ENCODE peak calls at places on chromosomes 2 and 18, in seven cellular contexts. One of them, this sample, is unnamed.
A peak's percentile ranks its signal among the peaks of the same experiment; 100 is the strongest.

GRCh38 chr2:227888289-227888688 is 16.9 kb downstream of the DAW1 start:
- DNase-seq in Kasumi-1: no peak
- DNase-seq in stimulated activated CD4-positive, alpha-beta T cell treated with anti-CD3 and anti-CD28 coated beads, Interleukin-2, amount 100 ng/mL, for 4 hours: no peak
- DNase-seq in GM23248: peak; percentile 20
- DNase-seq in activated CD4-positive, alpha-beta T cell treated with anti-CD3 and anti-CD28 coated beads, Interleukin-2, amount 50 U/mL, for 24 hours: no peak
- DNase-seq in NCI-H69: no peak
- DNase-seq in substantia nigra: no peak
- DNase-seq in this sample: peak; percentile 18

GRCh38 chr2:230068658-230069080 is at the start of gene SLC16A14:
- DNase-seq in Kasumi-1: peak; percentile 41
- DNase-seq in stimulated activated CD4-positive, alpha-beta T cell treated with anti-CD3 and anti-CD28 coated beads, Interleukin-2, amount 100 ng/mL, for 4 hours: no peak
- DNase-seq in GM23248: peak; percentile 6
- DNase-seq in activated CD4-positive, alpha-beta T cell treated with anti-CD3 and anti-CD28 coated beads, Interleukin-2, amount 50 U/mL, for 24 hours: peak; percentile 16
- DNase-seq in NCI-H69: peak; percentile 72
- DNase-seq in substantia nigra: peak; percentile 12
- DNase-seq in this sample: peak; percentile 84

GRCh38 chr2:54924121-54924520 is 126.1 kb downstream of the RTN4 start:
- DNase-seq in Kasumi-1: no peak
- DNase-seq in stimulated activated CD4-positive, alpha-beta T cell treated with anti-CD3 and anti-CD28 coated beads, Interleukin-2, amount 100 ng/mL, for 4 hours: no peak
- DNase-seq in GM23248: peak; percentile 12
- DNase-seq in activated CD4-positive, alpha-beta T cell treated with anti-CD3 and anti-CD28 coated beads, Interleukin-2, amount 50 U/mL, for 24 hours: no peak
- DNase-seq in NCI-H69: no peak
- DNase-seq in substantia nigra: no peak
- DNase-seq in this sample: peak; percentile 62

GRCh38 chr2:197307933-197308521 is 2.6 kb downstream of the ANKRD44 start:
- DNase-seq in Kasumi-1: no peak
- DNase-seq in stimulated activated CD4-positive, alpha-beta T cell treated with anti-CD3 and anti-CD28 coated beads, Interleukin-2, amount 100 ng/mL, for 4 hours: no peak
- DNase-seq in GM23248: no peak
- DNase-seq in activated CD4-positive, alpha-beta T cell treated with anti-CD3 and anti-CD28 coated beads, Interleukin-2, amount 50 U/mL, for 24 hours: no peak
- DNase-seq in NCI-H69: no peak
- DNase-seq in substantia nigra: no peak
- DNase-seq in this sample: no peak

GRCh38 chr2:21676676-21677075 is 552.9 kb downstream of the TDRD15 start:
- DNase-seq in Kasumi-1: no peak
- DNase-seq in stimulated activated CD4-positive, alpha-beta T cell treated with anti-CD3 and anti-CD28 coated beads, Interleukin-2, amount 100 ng/mL, for 4 hours: no peak
- DNase-seq in GM23248: no peak
- DNase-seq in activated CD4-positive, alpha-beta T cell treated with anti-CD3 and anti-CD28 coated beads, Interleukin-2, amount 50 U/mL, for 24 hours: no peak
- DNase-seq in NCI-H69: no peak
- DNase-seq in substantia nigra: no peak
- DNase-seq in this sample: peak; percentile 7

GRCh38 chr2:231530099-231531085 is at the start of gene NMUR1:
- DNase-seq in Kasumi-1: peak; percentile 7
- DNase-seq in stimulated activated CD4-positive, alpha-beta T cell treated with anti-CD3 and anti-CD28 coated beads, Interleukin-2, amount 100 ng/mL, for 4 hours: peak; percentile 40
- DNase-seq in GM23248: peak; percentile 63
- DNase-seq in activated CD4-positive, alpha-beta T cell treated with anti-CD3 and anti-CD28 coated beads, Interleukin-2, amount 50 U/mL, for 24 hours: peak; percentile 45
- DNase-seq in NCI-H69: peak; percentile 51
- DNase-seq in substantia nigra: peak; percentile 22
- DNase-seq in this sample: peak; percentile 43

GRCh38 chr2:189580267-189580661 is 322 bp downstream of the SLC40A1 start:
- DNase-seq in Kasumi-1: peak; percentile 76
- DNase-seq in stimulated activated CD4-positive, alpha-beta T cell treated with anti-CD3 and anti-CD28 coated beads, Interleukin-2, amount 100 ng/mL, for 4 hours: no peak
- DNase-seq in GM23248: no peak
- DNase-seq in activated CD4-positive, alpha-beta T cell treated with anti-CD3 and anti-CD28 coated beads, Interleukin-2, amount 50 U/mL, for 24 hours: peak; percentile 10
- DNase-seq in NCI-H69: no peak
- DNase-seq in substantia nigra: no peak
- DNase-seq in this sample: no peak

GRCh38 chr2:238920601-238921001 is 72.7 kb downstream of the TWIST2 start:
- DNase-seq in Kasumi-1: no peak
- DNase-seq in stimulated activated CD4-positive, alpha-beta T cell treated with anti-CD3 and anti-CD28 coated beads, Interleukin-2, amount 100 ng/mL, for 4 hours: no peak
- DNase-seq in GM23248: no peak
- DNase-seq in activated CD4-positive, alpha-beta T cell treated with anti-CD3 and anti-CD28 coated beads, Interleukin-2, amount 50 U/mL, for 24 hours: no peak
- DNase-seq in NCI-H69: no peak
- DNase-seq in substantia nigra: no peak
- DNase-seq in this sample: peak; percentile 22

GRCh38 chr2:43110442-43110871 is 115.9 kb downstream of the ZFP36L2 start:
- DNase-seq in Kasumi-1: no peak
- DNase-seq in stimulated activated CD4-positive, alpha-beta T cell treated with anti-CD3 and anti-CD28 coated beads, Interleukin-2, amount 100 ng/mL, for 4 hours: no peak
- DNase-seq in GM23248: peak; percentile 77
- DNase-seq in activated CD4-positive, alpha-beta T cell treated with anti-CD3 and anti-CD28 coated beads, Interleukin-2, amount 50 U/mL, for 24 hours: no peak
- DNase-seq in NCI-H69: no peak
- DNase-seq in substantia nigra: no peak
- DNase-seq in this sample: no peak

GRCh38 chr2:72154386-72154785 is 6.7 kb upstream of the CYP26B1 start:
- DNase-seq in Kasumi-1: no peak
- DNase-seq in stimulated activated CD4-positive, alpha-beta T cell treated with anti-CD3 and anti-CD28 coated beads, Interleukin-2, amount 100 ng/mL, for 4 hours: no peak
- DNase-seq in GM23248: no peak
- DNase-seq in activated CD4-positive, alpha-beta T cell treated with anti-CD3 and anti-CD28 coated beads, Interleukin-2, amount 50 U/mL, for 24 hours: no peak
- DNase-seq in NCI-H69: no peak
- DNase-seq in substantia nigra: no peak
- DNase-seq in this sample: no peak

GRCh38 chr2:191048073-191048472 is 34.1 kb upstream of the STAT1 start:
- DNase-seq in Kasumi-1: no peak
- DNase-seq in stimulated activated CD4-positive, alpha-beta T cell treated with anti-CD3 and anti-CD28 coated beads, Interleukin-2, amount 100 ng/mL, for 4 hours: no peak
- DNase-seq in GM23248: peak; percentile 68
- DNase-seq in activated CD4-positive, alpha-beta T cell treated with anti-CD3 and anti-CD28 coated beads, Interleukin-2, amount 50 U/mL, for 24 hours: no peak
- DNase-seq in NCI-H69: no peak
- DNase-seq in substantia nigra: no peak
- DNase-seq in this sample: peak; percentile 45

GRCh38 chr18:70289351-70290330 is 796 bp downstream of the SOCS6 start:
- DNase-seq in Kasumi-1: peak; percentile 24
- DNase-seq in stimulated activated CD4-positive, alpha-beta T cell treated with anti-CD3 and anti-CD28 coated beads, Interleukin-2, amount 100 ng/mL, for 4 hours: no peak
- DNase-seq in GM23248: peak; percentile 67
- DNase-seq in activated CD4-positive, alpha-beta T cell treated with anti-CD3 and anti-CD28 coated beads, Interleukin-2, amount 50 U/mL, for 24 hours: no peak
- DNase-seq in NCI-H69: peak; percentile 80
- DNase-seq in substantia nigra: no peak
- DNase-seq in this sample: peak; percentile 26

GRCh38 chr2:39128919-39129391 is 8.1 kb upstream of the SOS1 start:
- DNase-seq in Kasumi-1: no peak
- DNase-seq in stimulated activated CD4-positive, alpha-beta T cell treated with anti-CD3 and anti-CD28 coated beads, Interleukin-2, amount 100 ng/mL, for 4 hours: peak; percentile 61
- DNase-seq in GM23248: peak; percentile 20
- DNase-seq in activated CD4-positive, alpha-beta T cell treated with anti-CD3 and anti-CD28 coated beads, Interleukin-2, amount 50 U/mL, for 24 hours: peak; percentile 75
- DNase-seq in NCI-H69: no peak
- DNase-seq in substantia nigra: no peak
- DNase-seq in this sample: peak; percentile 52

GRCh38 chr2:109058215-109058614 is 69.2 kb upstream of the EDAR start:
- DNase-seq in Kasumi-1: no peak
- DNase-seq in stimulated activated CD4-positive, alpha-beta T cell treated with anti-CD3 and anti-CD28 coated beads, Interleukin-2, amount 100 ng/mL, for 4 hours: no peak
- DNase-seq in GM23248: no peak
- DNase-seq in activated CD4-positive, alpha-beta T cell treated with anti-CD3 and anti-CD28 coated beads, Interleukin-2, amount 50 U/mL, for 24 hours: no peak
- DNase-seq in NCI-H69: no peak
- DNase-seq in substantia nigra: no peak
- DNase-seq in this sample: no peak

GRCh38 chr2:45843136-45843535 is 191.7 kb downstream of the PRKCE start:
- DNase-seq in Kasumi-1: no peak
- DNase-seq in stimulated activated CD4-positive, alpha-beta T cell treated with anti-CD3 and anti-CD28 coated beads, Interleukin-2, amount 100 ng/mL, for 4 hours: no peak
- DNase-seq in GM23248: no peak
- DNase-seq in activated CD4-positive, alpha-beta T cell treated with anti-CD3 and anti-CD28 coated beads, Interleukin-2, amount 50 U/mL, for 24 hours: no peak
- DNase-seq in NCI-H69: no peak
- DNase-seq in substantia nigra: no peak
- DNase-seq in this sample: no peak

GRCh38 chr2:241702155-241702404 is 241 bp downstream of the ING5 start:
- DNase-seq in Kasumi-1: no peak
- DNase-seq in stimulated activated CD4-positive, alpha-beta T cell treated with anti-CD3 and anti-CD28 coated beads, Interleukin-2, amount 100 ng/mL, for 4 hours: peak; percentile 72
- DNase-seq in GM23248: no peak
- DNase-seq in activated CD4-positive, alpha-beta T cell treated with anti-CD3 and anti-CD28 coated beads, Interleukin-2, amount 50 U/mL, for 24 hours: peak; percentile 83
- DNase-seq in NCI-H69: no peak
- DNase-seq in substantia nigra: no peak
- DNase-seq in this sample: peak; percentile 73